ENCODE peak calls at places on chromosomes 13 and 19, in seven cellular contexts. Q is body of pancreas, V is mucosa of descending colon, C is tibial nerve, N is heart right ventricle, P is uterus, K is suprapubic skin. J is an unnamed sample. For H3K9me3, the result is how much of the 10 kb centered on the place peaks cover.

GRCh38 chr19:33311326-33311682 is 9.0 kb upstream of the CEBPA start:
- DNase-seq in Q (peak), V (peak), C (no peak), N (no peak), P (no peak), K (no peak), J (peak)

GRCh38 chr19:1610579-1610978 is 5.3 kb upstream of the UQCR11 start:
- DNase-seq in Q (no peak), V (no peak), C (no peak), N (no peak), P (no peak), K (no peak), J (no peak)

GRCh38 chr13:21117104-21117809 is 55.9 kb upstream of the LATS2 start:
- DNase-seq in Q (no peak), V (no peak), C (no peak), N (no peak), P (no peak), K (no peak), J (no peak)

GRCh38 chr13:104987621-104988020 is 1547.8 kb downstream of the EFNB2 start:
- DNase-seq in Q (no peak), V (no peak), C (no peak), N (no peak), P (no peak), K (no peak), J (no peak)

GRCh38 chr13:46489586-46490023 is 63.4 kb upstream of the LRCH1 start:
- DNase-seq in Q (no peak), V (no peak), C (peak), N (no peak), P (no peak), K (peak), J (no peak)

GRCh38 chr19:821976-822773 is 420 bp upstream of the PLPPR3 start:
- DNase-seq in Q (no peak), V (no peak), C (no peak), N (no peak), P (no peak), K (no peak), J (no peak)

GRCh38 chr13:44874886-44875630 is 114.2 kb downstream of the NUFIP1 start:
- DNase-seq in Q (no peak), V (no peak), C (no peak), N (no peak), P (no peak), K (no peak), J (no peak)

GRCh38 chr13:91667486-91667885 is 269.1 kb downstream of the GPC5 start:
- DNase-seq in Q (no peak), V (no peak), C (no peak), N (no peak), P (no peak), K (no peak), J (no peak)

GRCh38 chr19:9917322-9917721 is 19.0 kb downstream of the OLFM2 start:
- DNase-seq in Q (peak), V (no peak), C (no peak), N (peak), P (peak), K (no peak), J (no peak)

GRCh38 chr13:103289661-103290060 is 223.4 kb upstream of the SLC10A2 start:
- DNase-seq in Q (no peak), V (no peak), C (no peak), N (no peak), P (no peak), K (no peak), J (no peak)

GRCh38 chr13:78022164-78022877 is 103.7 kb upstream of the EDNRB start:
- DNase-seq in Q (no peak), V (no peak), C (peak), N (peak), P (no peak), K (no peak), J (no peak)

GRCh38 chr19:14118165-14119051 is 846 bp upstream of the PRKACA start:
- DNase-seq in Q (peak), V (peak), C (peak), N (peak), P (peak), K (peak), J (peak)

GRCh38 chr13:43195551-43195950 is 172.2 kb downstream of the DNAJC15 start:
- DNase-seq in Q (no peak), V (no peak), C (no peak), N (no peak), P (no peak), K (no peak), J (no peak)

GRCh38 chr13:81639984-81640582 is 1299.2 kb upstream of the SPRY2 start:
- DNase-seq in Q (no peak), V (no peak), C (no peak), N (no peak), P (no peak), K (no peak), J (no peak)

GRCh38 chr13:112748947-112749346 is 59.1 kb downstream of the ATP11A start:
- DNase-seq in Q (peak), V (no peak), C (peak), N (no peak), P (peak), K (no peak), J (peak)

GRCh38 chr19:58154287-58154678 is 3.7 kb upstream of the ZNF329 start:
- DNase-seq in Q (peak), V (peak), C (no peak), N (peak), P (peak), K (no peak), J (peak)

GRCh38 chr13:113493315-113493951 is 2.9 kb upstream of the DCUN1D2 start:
- DNase-seq in Q (peak), V (no peak), C (no peak), N (no peak), P (no peak), K (no peak), J (no peak)

GRCh38 chr19:17796013-17796837 is 1.3 kb downstream of the B3GNT3 start:
- DNase-seq in Q (peak), V (peak), C (no peak), N (no peak), P (no peak), K (no peak), J (no peak)

GRCh38 chr19:5005096-5005495 is 36.2 kb downstream of the KDM4B start:
- DNase-seq in Q (no peak), V (no peak), C (no peak), N (no peak), P (no peak), K (no peak), J (no peak)

GRCh38 chr13:44280461-44280860 is 93.2 kb upstream of the SERP2 start:
- DNase-seq in Q (no peak), V (no peak), C (no peak), N (no peak), P (no peak), K (no peak), J (no peak)

GRCh38 chr19:35313614-35314013 is 15.4 kb upstream of the CD22 start:
- DNase-seq in Q (no peak), V (peak), C (no peak), N (no peak), P (no peak), K (no peak), J (no peak)

GRCh38 chr13:97279913-97280312 is 57.8 kb downstream of the MBNL2 start:
- DNase-seq in Q (no peak), V (no peak), C (no peak), N (no peak), P (no peak), K (no peak), J (no peak)

GRCh38 chr13:45119469-45119989 is 781 bp upstream of the GTF2F2 start:
- DNase-seq in Q (no peak), V (no peak), C (peak), N (peak), P (no peak), K (no peak), J (no peak)

GRCh38 chr13:52615817-52616216 is 26.4 kb upstream of the HNRNPA1L2 start:
- DNase-seq in Q (no peak), V (no peak), C (no peak), N (no peak), P (no peak), K (no peak), J (no peak)

GRCh38 chr19:18265611-18265981 is 8.7 kb downstream of the IQCN start:
- DNase-seq in Q (no peak), V (no peak), C (no peak), N (no peak), P (no peak), K (no peak), J (no peak)

GRCh38 chr19:17949956-17950309 is 17.0 kb upstream of the KCNN1 start:
- DNase-seq in Q (no peak), V (no peak), C (no peak), N (no peak), P (no peak), K (no peak), J (no peak)

GRCh38 chr19:47156861-47157454 is 26.3 kb downstream of the SAE1 start:
- DNase-seq in Q (no peak), V (no peak), C (no peak), N (no peak), P (no peak), K (no peak), J (no peak)

GRCh38 chr13:109389892-109390345 is 396.5 kb downstream of the IRS2 start:
- DNase-seq in Q (no peak), V (no peak), C (no peak), N (no peak), P (no peak), K (no peak), J (no peak)

DNA sequence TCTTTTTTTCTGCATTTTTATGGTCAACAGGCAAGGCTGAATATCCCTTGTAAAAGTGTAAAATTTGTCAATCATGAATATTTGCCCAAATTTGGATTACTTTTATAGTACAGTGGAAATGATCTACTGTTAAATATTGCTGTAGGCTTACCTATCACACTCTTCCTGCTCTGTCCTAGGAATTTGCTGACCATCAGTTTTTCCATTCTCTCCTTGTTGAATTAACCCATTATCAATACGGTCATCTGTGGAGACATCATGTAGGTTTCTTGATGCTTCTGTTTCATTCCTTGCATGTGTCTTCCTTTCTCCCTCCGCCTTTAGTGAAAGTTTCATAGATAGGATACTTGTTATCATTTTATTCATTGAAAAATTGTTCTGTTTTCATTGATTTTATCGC is 139.6 kb upstream of the TUBA3C start:
- DNase-seq in Q (no peak), V (no peak), C (no peak), N (no peak), P (no peak), K (no peak), J (no peak)
- H3K9me3 ChIP-seq in Q (under half), V (half or more), C (under half), N (under half), P (under half), K (under half), J (under half)

GRCh38 chr19:2867025-2867991 is at the start of gene ZNF556:
- DNase-seq in Q (no peak), V (no peak), C (peak), N (no peak), P (peak), K (no peak), J (no peak)
- H3K9me3 ChIP-seq in Q (under half), V (under half), C (under half), N (under half), P (under half), K (under half), J (under half)

GRCh38 chr19:43902399-43902798 is 32.7 kb downstream of the ZNF45 start:
- DNase-seq in Q (no peak), V (no peak), C (no peak), N (no peak), P (no peak), K (no peak), J (no peak)
- H3K9me3 ChIP-seq in Q (under half), V (half or more), C (under half), N (half or more), P (under half), K (under half), J (under half)

GRCh38 chr19:12521996-12522395 is 29.3 kb downstream of the ZNF564 start:
- DNase-seq in Q (no peak), V (no peak), C (no peak), N (no peak), P (no peak), K (no peak), J (no peak)
- H3K9me3 ChIP-seq in Q (under half), V (half or more), C (under half), N (half or more), P (half or more), K (half or more), J (half or more)

DNA sequence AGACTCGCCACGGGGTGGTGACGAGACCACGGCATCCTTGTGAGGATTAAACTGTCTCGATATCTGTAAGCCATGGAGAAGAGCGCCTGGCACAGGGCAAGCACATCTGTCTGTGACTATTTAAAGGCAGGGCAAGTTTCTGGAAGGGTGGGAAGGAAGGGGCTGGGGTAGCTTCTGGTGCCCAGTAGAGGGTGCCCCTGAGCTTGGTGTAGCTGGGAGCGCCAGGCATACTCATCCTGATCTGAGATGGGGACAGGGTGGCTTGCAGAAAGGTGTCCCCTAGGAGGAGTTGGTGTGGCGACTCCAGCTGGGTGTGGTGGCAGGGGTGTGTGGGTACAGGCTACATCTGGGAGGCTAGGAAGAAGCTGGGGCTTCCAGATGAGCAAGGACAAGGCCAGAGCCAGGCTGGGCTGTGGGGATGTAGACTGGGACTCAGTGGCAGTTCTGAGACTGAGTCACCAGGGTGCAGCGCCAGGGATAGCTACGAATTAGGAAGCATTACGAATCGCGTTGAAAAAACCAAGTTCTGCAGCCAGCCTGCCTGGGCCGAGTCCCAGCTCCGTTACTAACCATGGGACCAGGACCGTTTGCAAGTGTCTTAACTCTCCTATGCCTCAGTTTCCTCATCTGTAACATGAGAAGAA is 23.1 kb upstream of the ASPDH start:
- DNase-seq in Q (no peak), V (no peak), C (no peak), N (no peak), P (no peak), K (no peak), J (no peak)
- H3K9me3 ChIP-seq in Q (under half), V (under half), C (under half), N (under half), P (under half), K (under half), J (under half)

GRCh38 chr13:27367570-27367969 is 56.8 kb upstream of the GTF3A start:
- DNase-seq in Q (peak), V (no peak), C (no peak), N (no peak), P (no peak), K (no peak), J (no peak)

GRCh38 chr13:27372896-27373295 is 51.5 kb upstream of the GTF3A start:
- DNase-seq in Q (peak), V (peak), C (no peak), N (no peak), P (no peak), K (no peak), J (peak)

GRCh38 chr13:27374126-27374613 is 50.2 kb upstream of the GTF3A start:
- DNase-seq in Q (peak), V (no peak), C (no peak), N (no peak), P (no peak), K (no peak), J (no peak)

GRCh38 chr13:27371932-27372331 is 52.5 kb upstream of the GTF3A start:
- DNase-seq in Q (peak), V (peak), C (no peak), N (no peak), P (no peak), K (no peak), J (no peak)

GRCh38 chr13:27370305-27370853 is 54.0 kb upstream of the GTF3A start:
- DNase-seq in Q (no peak), V (no peak), C (no peak), N (no peak), P (no peak), K (no peak), J (no peak)
- H3K9me3 ChIP-seq in Q (under half), V (under half), C (under half), N (under half), P (under half), K (under half), J (under half)

DNA sequence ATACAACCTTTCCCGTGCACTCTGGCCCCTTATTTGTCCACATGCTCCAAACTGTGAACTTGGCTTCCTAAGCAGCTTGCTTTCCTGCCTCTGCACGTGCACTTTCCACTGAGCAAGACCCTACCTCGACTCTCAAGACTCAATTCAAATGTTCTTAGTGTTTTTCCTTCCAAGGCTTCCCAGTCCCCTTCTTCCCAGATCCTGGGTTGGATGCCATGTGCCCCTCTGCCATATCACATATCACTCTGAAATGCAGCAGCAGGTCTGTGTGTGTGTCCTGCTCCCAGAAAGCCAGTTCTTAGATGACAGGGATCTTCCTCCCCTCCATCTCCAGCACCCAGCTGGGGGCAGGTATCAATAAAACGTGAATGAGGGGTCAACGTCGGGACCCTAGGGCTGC is 3.0 kb downstream of the ZNF557 start:
- DNase-seq in Q (no peak), V (no peak), C (no peak), N (no peak), P (no peak), K (no peak), J (no peak)
- H3K9me3 ChIP-seq in Q (under half), V (under half), C (under half), N (under half), P (under half), K (under half), J (under half)

J was measured in upper lobe of right lung.